ENCODE peak calls at places on chromosome 21, in eight cellular contexts. X is GM23338, V is SK-N-SH, C is A549, E is HL-60, D is GM12878, Q is Panc1, J is K562. T is an unnamed sample.

GRCh38 chr21:16079830-16080229 is 350.0 kb downstream of the USP25 start:
- DNase-seq in X (no peak), V (no peak), C (peak), E (no peak), D (no peak), Q (no peak), J (no peak), T (no peak)

GRCh38 chr21:41024341-41025056 is 143.5 kb upstream of the BACE2 start:
- DNase-seq in X (no peak), V (no peak), C (no peak), E (no peak), D (no peak), Q (no peak), J (no peak), T (no peak)

GRCh38 chr21:25639922-25640670 is 1.0 kb downstream of the JAM2 start:
- DNase-seq in X (peak), V (peak), C (no peak), E (no peak), D (no peak), Q (no peak), J (no peak), T (no peak)

GRCh38 chr21:19031956-19032355 is 628.4 kb upstream of the TMPRSS15 start:
- DNase-seq in X (no peak), V (no peak), C (no peak), E (no peak), D (no peak), Q (no peak), J (no peak), T (no peak)

GRCh38 chr21:24272527-24272938 is 1334.7 kb downstream of the MRPL39 start:
- DNase-seq in X (no peak), V (no peak), C (no peak), E (no peak), D (no peak), Q (no peak), J (peak), T (no peak)

GRCh38 chr21:27101533-27101932 is 134.6 kb upstream of the ADAMTS5 start:
- DNase-seq in X (no peak), V (no peak), C (no peak), E (no peak), D (no peak), Q (no peak), J (no peak), T (no peak)

GRCh38 chr21:16634522-16634914 is 878.3 kb upstream of the CXADR start:
- DNase-seq in X (peak), V (no peak), C (no peak), E (no peak), D (no peak), Q (no peak), J (no peak), T (no peak)

GRCh38 chr21:32844653-32845443 is 73.3 kb upstream of the PAXBP1 start:
- DNase-seq in X (no peak), V (no peak), C (peak), E (peak), D (no peak), Q (no peak), J (no peak), T (peak)

GRCh38 chr21:42105476-42105875 is 34.4 kb downstream of the UMODL1 start:
- DNase-seq in X (no peak), V (no peak), C (no peak), E (no peak), D (no peak), Q (no peak), J (no peak), T (no peak)

GRCh38 chr21:42061866-42062542 is 9.1 kb upstream of the UMODL1 start:
- DNase-seq in X (peak), V (no peak), C (no peak), E (peak), D (no peak), Q (no peak), J (no peak), T (no peak)

GRCh38 chr21:16040601-16041000 is 310.8 kb downstream of the USP25 start:
- DNase-seq in X (no peak), V (no peak), C (peak), E (no peak), D (no peak), Q (no peak), J (no peak), T (no peak)

GRCh38 chr21:25901580-25901979 is 166.8 kb downstream of the GABPA start:
- DNase-seq in X (no peak), V (no peak), C (no peak), E (no peak), D (no peak), Q (no peak), J (no peak), T (no peak)

GRCh38 chr21:21137986-21138385 is 139.8 kb downstream of the NCAM2 start:
- DNase-seq in X (no peak), V (no peak), C (no peak), E (no peak), D (no peak), Q (no peak), J (no peak), T (no peak)

GRCh38 chr21:42040411-42041180 is 30.4 kb upstream of the ZBTB21 start:
- DNase-seq in X (no peak), V (no peak), C (peak), E (no peak), D (no peak), Q (peak), J (no peak), T (peak)

GRCh38 chr21:32329331-32329730 is 30.7 kb downstream of the MRAP start:
- DNase-seq in X (no peak), V (no peak), C (no peak), E (no peak), D (no peak), Q (no peak), J (no peak), T (no peak)

GRCh38 chr21:15077529-15077928 is 12.7 kb upstream of the NRIP1 start:
- DNase-seq in X (no peak), V (no peak), C (no peak), E (no peak), D (no peak), Q (no peak), J (no peak), T (no peak)

GRCh38 chr21:28605138-28605537 is 387.5 kb downstream of the LTN1 start:
- DNase-seq in X (no peak), V (no peak), C (no peak), E (no peak), D (no peak), Q (no peak), J (no peak), T (no peak)

GRCh38 chr21:42218836-42219605 is at the start of gene ABCG1:
- DNase-seq in X (peak), V (peak), C (no peak), E (no peak), D (no peak), Q (no peak), J (no peak), T (no peak)

GRCh38 chr21:29077651-29078090 is 4.2 kb upstream of the CCT8 start:
- DNase-seq in X (peak), V (no peak), C (peak), E (no peak), D (peak), Q (no peak), J (no peak), T (no peak)

GRCh38 chr21:16794944-16795343 is 717.9 kb upstream of the CXADR start:
- DNase-seq in X (no peak), V (no peak), C (peak), E (no peak), D (no peak), Q (peak), J (no peak), T (no peak)

GRCh38 chr21:36059823-36060158 is 535 bp downstream of the SETD4 start:
- DNase-seq in X (no peak), V (peak), C (no peak), E (peak), D (no peak), Q (peak), J (peak), T (no peak)

GRCh38 chr21:26945916-26946315 is 21.0 kb downstream of the ADAMTS5 start:
- DNase-seq in X (peak), V (no peak), C (no peak), E (no peak), D (no peak), Q (no peak), J (no peak), T (no peak)

GRCh38 chr21:18987515-18988026 is 584.0 kb upstream of the TMPRSS15 start:
- DNase-seq in X (peak), V (no peak), C (no peak), E (no peak), D (no peak), Q (no peak), J (no peak), T (no peak)

GRCh38 chr21:36188081-36188681 is 31.6 kb downstream of the DOP1B start:
- DNase-seq in X (no peak), V (no peak), C (peak), E (no peak), D (no peak), Q (no peak), J (no peak), T (no peak)

GRCh38 chr21:35390013-35390776 is 341.1 kb upstream of the RUNX1 start:
- DNase-seq in X (no peak), V (peak), C (no peak), E (no peak), D (no peak), Q (no peak), J (no peak), T (no peak)

GRCh38 chr21:28818663-28819278 is 173.9 kb downstream of the LTN1 start:
- DNase-seq in X (no peak), V (no peak), C (no peak), E (no peak), D (no peak), Q (no peak), J (no peak), T (no peak)

GRCh38 chr21:16055012-16055411 is 325.2 kb downstream of the USP25 start:
- DNase-seq in X (no peak), V (no peak), C (no peak), E (no peak), D (no peak), Q (no peak), J (no peak), T (no peak)

GRCh38 chr21:41957991-41958766 is 4.4 kb upstream of the C2CD2 start:
- DNase-seq in X (peak), V (no peak), C (peak), E (no peak), D (no peak), Q (no peak), J (peak), T (peak)

GRCh38 chr21:37085726-37086125 is 12.7 kb downstream of the TTC3 start:
- DNase-seq in X (no peak), V (no peak), C (no peak), E (no peak), D (no peak), Q (no peak), J (no peak), T (no peak)

GRCh38 chr21:23811802-23812201 is 1795.5 kb downstream of the MRPL39 start:
- DNase-seq in X (no peak), V (no peak), C (no peak), E (peak), D (no peak), Q (no peak), J (no peak), T (no peak)

GRCh38 chr21:27047331-27048314 is 80.7 kb upstream of the ADAMTS5 start:
- DNase-seq in X (no peak), V (no peak), C (no peak), E (no peak), D (no peak), Q (no peak), J (no peak), T (no peak)

GRCh38 chr21:29658177-29658933 is 281.4 kb downstream of the GRIK1 start:
- DNase-seq in X (no peak), V (no peak), C (no peak), E (no peak), D (no peak), Q (no peak), J (no peak), T (no peak)

GRCh38 chr21:41167348-41168342 is at the start of gene BACE2:
- DNase-seq in X (peak), V (peak), C (peak), E (peak), D (no peak), Q (no peak), J (peak), T (no peak)

GRCh38 chr21:36145259-36145658 is 10.4 kb downstream of the CBR3 start:
- DNase-seq in X (no peak), V (no peak), C (no peak), E (no peak), D (no peak), Q (no peak), J (no peak), T (no peak)

GRCh38 chr21:14057313-14057712 is 153.4 kb downstream of the LIPI start:
- DNase-seq in X (no peak), V (no peak), C (no peak), E (no peak), D (no peak), Q (no peak), J (no peak), T (no peak)

GRCh38 chr21:35716886-35717285 is 343.4 kb downstream of the SETD4 start:
- DNase-seq in X (no peak), V (no peak), C (no peak), E (no peak), D (no peak), Q (no peak), J (no peak), T (no peak)

GRCh38 chr21:36499578-36500471 is 19.9 kb upstream of the CLDN14 start:
- DNase-seq in X (no peak), V (no peak), C (no peak), E (no peak), D (no peak), Q (no peak), J (no peak), T (no peak)

GRCh38 chr21:41612674-41613250 is 104.8 kb upstream of the TMPRSS2 start:
- DNase-seq in X (peak), V (peak), C (peak), E (no peak), D (no peak), Q (no peak), J (peak), T (no peak)

GRCh38 chr21:20644552-20644951 is 353.7 kb upstream of the NCAM2 start:
- DNase-seq in X (no peak), V (no peak), C (no peak), E (no peak), D (no peak), Q (no peak), J (no peak), T (no peak)

GRCh38 chr21:43362928-43363314 is 64.0 kb downstream of the SIK1 start:
- DNase-seq in X (no peak), V (no peak), C (no peak), E (no peak), D (no peak), Q (no peak), J (peak), T (no peak)

GRCh38 chr21:43360441-43361126 is 66.3 kb downstream of the SIK1 start:
- DNase-seq in X (no peak), V (no peak), C (no peak), E (no peak), D (no peak), Q (no peak), J (no peak), T (no peak)

GRCh38 chr21:43362306-43362927 is 64.5 kb downstream of the SIK1 start:
- DNase-seq in X (peak), V (peak), C (no peak), E (no peak), D (no peak), Q (no peak), J (no peak), T (no peak)

GRCh38 chr21:43361493-43362296 is 65.2 kb downstream of the SIK1 start:
- DNase-seq in X (peak), V (no peak), C (no peak), E (no peak), D (peak), Q (no peak), J (no peak), T (no peak)

DNA sequence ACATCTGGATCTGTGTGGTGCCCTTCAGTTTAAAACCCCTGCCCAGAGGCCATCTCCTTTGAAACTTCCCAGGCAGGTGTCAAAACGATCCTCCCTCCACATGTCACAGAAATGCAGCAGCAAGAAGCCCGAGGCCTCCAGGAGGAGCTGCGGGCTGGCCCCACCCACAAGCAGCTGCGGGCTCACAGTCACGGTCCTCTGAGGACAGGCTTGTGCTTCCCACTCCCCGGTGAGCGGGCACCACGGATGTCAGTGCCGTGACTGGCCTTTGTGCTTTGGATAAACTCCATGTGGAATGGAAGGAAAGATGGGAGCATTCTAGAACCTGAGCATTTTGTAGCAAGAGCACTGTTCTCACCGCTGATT is 65.8 kb downstream of the SIK1 start:
- DNase-seq in X (no peak), V (peak), C (no peak), E (no peak), D (no peak), Q (no peak), J (no peak), T (no peak)
- TF ChIP-seq REST in X (no peak), V (no peak), C (no peak), E (no peak), D (no peak), Q (no peak), J (no peak), T (no peak)

GRCh38 chr21:33865176-33865575 is 50.4 kb downstream of the ATP5PO start:
- DNase-seq in X (no peak), V (no peak), C (no peak), E (no peak), D (no peak), Q (no peak), J (no peak), T (no peak)
- TF ChIP-seq REST in X (no peak), V (no peak), C (no peak), E (no peak), D (no peak), Q (no peak), J (no peak), T (no peak)

GRCh38 chr21:43824883-43825609 is 35.7 kb downstream of the RRP1 start:
- DNase-seq in X (no peak), V (peak), C (no peak), E (no peak), D (no peak), Q (no peak), J (no peak), T (no peak)

GRCh38 chr21:43825610-43825935 is 36.2 kb downstream of the RRP1 start:
- DNase-seq in X (no peak), V (peak), C (no peak), E (no peak), D (no peak), Q (no peak), J (no peak), T (no peak)

GRCh38 chr21:43826623-43826974 is 37.2 kb downstream of the RRP1 start:
- DNase-seq in X (no peak), V (peak), C (no peak), E (no peak), D (no peak), Q (no peak), J (no peak), T (no peak)

GRCh38 chr21:43827015-43827611 is 37.7 kb downstream of the RRP1 start:
- DNase-seq in X (no peak), V (no peak), C (peak), E (no peak), D (no peak), Q (no peak), J (no peak), T (peak)

DNA sequence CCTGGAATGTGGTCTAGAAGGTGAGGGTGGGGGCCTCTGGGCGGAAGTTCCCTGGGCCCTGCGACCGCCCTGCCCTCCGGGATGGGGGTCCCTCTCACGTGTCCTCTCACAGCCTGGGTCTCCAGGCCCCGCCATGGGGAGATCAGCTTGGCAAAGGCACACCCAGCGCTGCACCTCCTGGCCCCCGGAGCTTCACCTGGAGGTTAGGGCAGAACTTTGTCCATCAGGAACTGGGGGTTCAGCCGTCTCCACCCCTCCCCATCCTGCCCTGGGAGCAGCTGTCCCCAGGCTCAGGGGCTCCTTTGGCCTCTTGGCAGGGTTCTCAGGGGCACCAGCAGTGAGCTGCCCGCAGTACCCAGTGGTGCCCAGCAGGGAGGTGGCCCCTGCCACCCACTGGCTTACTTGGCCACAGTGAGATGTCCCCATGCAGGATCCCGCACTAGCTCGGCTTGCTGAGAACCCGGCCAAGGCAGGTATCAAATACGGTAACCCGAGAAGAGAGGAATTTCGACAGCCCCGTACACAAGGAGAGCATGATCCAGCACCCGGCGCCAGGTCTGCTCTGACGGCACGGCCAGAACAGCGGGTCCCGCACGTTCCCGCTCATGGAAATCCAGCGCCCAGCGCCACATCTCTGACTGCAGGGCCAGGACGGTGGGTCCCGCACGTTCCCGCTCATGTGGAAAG is 36.7 kb downstream of the RRP1 start:
- DNase-seq in X (peak), V (peak), C (peak), E (no peak), D (no peak), Q (no peak), J (no peak), T (no peak)
- TF ChIP-seq REST in X (no peak), V (no peak), C (no peak), E (no peak), D (no peak), Q (no peak), J (no peak), T (no peak)

GRCh38 chr21:45802956-45803612 is 159.6 kb downstream of the PCBP3 start:
- DNase-seq in X (no peak), V (no peak), C (no peak), E (no peak), D (no peak), Q (no peak), J (no peak), T (no peak)
- TF ChIP-seq REST in X (no peak), V (no peak), C (no peak), E (no peak), D (no peak), Q (no peak), J (no peak), T (no peak)

GRCh38 chr21:46500224-46500861 is 41.7 kb downstream of the DIP2A start:
- DNase-seq in X (no peak), V (no peak), C (peak), E (no peak), D (no peak), Q (no peak), J (peak), T (no peak)
- TF ChIP-seq REST in X (no peak), V (no peak), C (no peak), E (no peak), D (no peak), Q (no peak), J (no peak), T (no peak)

DNA sequence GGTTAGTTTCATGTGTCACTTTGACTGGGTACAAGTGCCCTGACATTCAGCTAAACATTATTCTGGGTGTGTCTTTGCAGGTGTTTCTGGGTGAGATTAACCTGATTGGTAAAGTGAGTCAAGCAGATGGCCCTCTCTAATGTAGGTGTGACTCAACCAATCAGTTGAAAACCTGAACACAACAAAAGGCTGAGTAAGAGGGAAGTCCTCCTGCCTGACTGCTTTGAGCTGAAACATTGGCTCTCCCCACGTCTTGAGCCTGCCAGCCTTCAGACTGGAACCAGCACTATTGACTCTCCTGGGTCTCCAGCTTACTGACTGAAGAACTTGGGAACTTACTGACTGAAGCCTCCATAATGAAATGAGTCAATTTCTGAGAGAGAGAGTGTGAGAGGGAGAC is 70.0 kb upstream of the C21orf91 start:
- DNase-seq in X (no peak), V (no peak), C (no peak), E (no peak), D (no peak), Q (no peak), J (no peak), T (no peak)
- TF ChIP-seq REST in X (no peak), V (no peak), C (no peak), E (no peak), D (no peak), Q (no peak), J (no peak), T (no peak)

GRCh38 chr21:38832664-38833063 is 26.9 kb downstream of the ETS2 start:
- DNase-seq in X (no peak), V (no peak), C (no peak), E (no peak), D (no peak), Q (no peak), J (no peak), T (no peak)
- TF ChIP-seq REST in X (no peak), V (no peak), C (no peak), E (no peak), D (no peak), Q (no peak), J (no peak), T (no peak)

T was measured in HCT116.